ENCODE peak calls at places on chromosomes 3 and 15, in nine cellular contexts. P, Q, C, M, K, B, F, S and J are unnamed samples.

GRCh38 chr3:124625084-124625483 is 105.2 kb upstream of the UMPS start:
- DNase-seq in P (no peak), Q (no peak), C (no peak), M (no peak), K (no peak), B (no peak), F (no peak), S (no peak), J (no peak)

GRCh38 chr3:186772886-186773417 is 10.4 kb upstream of the EIF4A2 start:
- DNase-seq in P (peak; percentile 79), Q (peak; percentile 85), C (peak; percentile 78), M (no peak), K (no peak), B (peak; percentile 84), F (peak; percentile 88), S (no peak), J (peak; percentile 89)

GRCh38 chr3:109413049-109413448 is 75.7 kb upstream of the DPPA4 start:
- DNase-seq in P (no peak), Q (no peak), C (no peak), M (no peak), K (no peak), B (no peak), F (no peak), S (no peak), J (no peak)

GRCh38 chr15:78727561-78727960 is 83.7 kb downstream of the ADAMTS7 start:
- DNase-seq in P (no peak), Q (no peak), C (no peak), M (no peak), K (no peak), B (no peak), F (no peak), S (no peak), J (no peak)

GRCh38 chr3:24689353-24689752 is 194.7 kb upstream of the THRB start:
- DNase-seq in P (no peak), Q (no peak), C (no peak), M (no peak), K (no peak), B (no peak), F (no peak), S (no peak), J (no peak)

GRCh38 chr3:4835616-4836043 is 143.6 kb upstream of the BHLHE40 start:
- DNase-seq in P (no peak), Q (no peak), C (no peak), M (no peak), K (no peak), B (no peak), F (no peak), S (no peak), J (no peak)

GRCh38 chr3:54087581-54088410 is 34.6 kb upstream of the CACNA2D3 start:
- DNase-seq in P (no peak), Q (no peak), C (no peak), M (peak; percentile 9), K (no peak), B (no peak), F (peak; percentile 50), S (no peak), J (no peak)

GRCh38 chr3:63644212-63644777 is 8.2 kb upstream of the SNTN start:
- DNase-seq in P (no peak), Q (no peak), C (no peak), M (no peak), K (no peak), B (no peak), F (no peak), S (no peak), J (no peak)

GRCh38 chr3:158789592-158789991 is 12.3 kb upstream of the MFSD1 start:
- DNase-seq in P (peak; percentile 29), Q (no peak), C (no peak), M (no peak), K (no peak), B (no peak), F (no peak), S (peak; percentile 45), J (no peak)

GRCh38 chr3:30342319-30343060 is 263.9 kb upstream of the TGFBR2 start:
- DNase-seq in P (no peak), Q (no peak), C (peak; percentile 81), M (no peak), K (peak; percentile 86), B (no peak), F (no peak), S (peak; percentile 63), J (no peak)

GRCh38 chr3:120160050-120160449 is 65.8 kb upstream of the GSK3B start:
- DNase-seq in P (peak; percentile 20), Q (no peak), C (peak; percentile 87), M (no peak), K (peak; percentile 75), B (no peak), F (peak; percentile 78), S (peak; percentile 76), J (no peak)

GRCh38 chr15:40287968-40288367 is 5.1 kb upstream of the ANKRD63 start:
- DNase-seq in P (no peak), Q (no peak), C (no peak), M (no peak), K (no peak), B (no peak), F (no peak), S (no peak), J (no peak)

GRCh38 chr3:10977864-10978510 is 14.6 kb upstream of the SLC6A1 start:
- DNase-seq in P (no peak), Q (no peak), C (no peak), M (no peak), K (no peak), B (no peak), F (no peak), S (no peak), J (no peak)

GRCh38 chr3:188270423-188270972 is 116.5 kb downstream of the LPP start:
- DNase-seq in P (no peak), Q (no peak), C (no peak), M (peak; percentile 84), K (peak; percentile 63), B (no peak), F (no peak), S (peak; percentile 80), J (no peak)

GRCh38 chr3:100463002-100463401 is 29.4 kb upstream of the TMEM45A start:
- DNase-seq in P (no peak), Q (no peak), C (no peak), M (peak; percentile 70), K (peak; percentile 54), B (peak; percentile 65), F (no peak), S (peak; percentile 50), J (no peak)

GRCh38 chr3:172051957-172052354 is 12.6 kb downstream of the FNDC3B start:
- DNase-seq in P (no peak), Q (no peak), C (no peak), M (no peak), K (no peak), B (no peak), F (no peak), S (no peak), J (no peak)

GRCh38 chr15:63764124-63764827 is 69.5 kb downstream of the HERC1 start:
- DNase-seq in P (no peak), Q (no peak), C (no peak), M (no peak), K (no peak), B (no peak), F (no peak), S (no peak), J (no peak)

GRCh38 chr15:81331600-81331999 is 7.7 kb upstream of the STARD5 start:
- DNase-seq in P (no peak), Q (no peak), C (no peak), M (no peak), K (no peak), B (no peak), F (no peak), S (no peak), J (no peak)

GRCh38 chr15:87477759-87478687 is 778.5 kb downstream of the NTRK3 start:
- DNase-seq in P (no peak), Q (no peak), C (peak; percentile 64), M (peak; percentile 19), K (peak; percentile 72), B (no peak), F (no peak), S (peak; percentile 13), J (no peak)
- TF ChIP-seq CTCF in P (no peak), Q (no peak), C (no peak), M (no peak), K (peak; percentile 14), B (no peak), F (no peak), S (no peak), J (no peak)

GRCh38 chr3:51747840-51748239 is 31.2 kb downstream of the IQCF6 start:
- DNase-seq in P (no peak), Q (no peak), C (no peak), M (no peak), K (no peak), B (no peak), F (no peak), S (no peak), J (no peak)
- TF ChIP-seq CTCF in P (no peak), Q (no peak), C (no peak), M (no peak), K (no peak), B (no peak), F (no peak), S (no peak), J (no peak)

GRCh38 chr15:25182098-25182478 is 227.3 kb downstream of the SNRPN start:
- DNase-seq in P (no peak), Q (no peak), C (peak; percentile 35), M (no peak), K (no peak), B (no peak), F (peak; percentile 15), S (no peak), J (peak; percentile 37)

GRCh38 chr15:25181290-25182097 is 226.7 kb downstream of the SNRPN start:
- DNase-seq in P (peak; percentile 3), Q (peak; percentile 24), C (peak; percentile 46), M (no peak), K (no peak), B (no peak), F (peak; percentile 34), S (no peak), J (peak; percentile 35)

GRCh38 chr15:25184356-25185155 is 229.8 kb downstream of the SNRPN start:
- DNase-seq in P (no peak), Q (peak; percentile 28), C (peak; percentile 24), M (no peak), K (no peak), B (no peak), F (peak; percentile 9), S (no peak), J (peak; percentile 45)

GRCh38 chr15:25183581-25184330 is 229.0 kb downstream of the SNRPN start:
- DNase-seq in P (no peak), Q (peak; percentile 10), C (peak; percentile 36), M (no peak), K (no peak), B (no peak), F (peak; percentile 20), S (no peak), J (peak; percentile 41)

GRCh38 chr15:25182736-25183445 is 228.1 kb downstream of the SNRPN start:
- DNase-seq in P (no peak), Q (peak; percentile 30), C (peak; percentile 40), M (no peak), K (no peak), B (no peak), F (peak; percentile 24), S (no peak), J (peak; percentile 12)
- TF ChIP-seq CTCF in P (no peak), Q (no peak), C (no peak), M (no peak), K (no peak), B (no peak), F (no peak), S (no peak), J (no peak)

DNA sequence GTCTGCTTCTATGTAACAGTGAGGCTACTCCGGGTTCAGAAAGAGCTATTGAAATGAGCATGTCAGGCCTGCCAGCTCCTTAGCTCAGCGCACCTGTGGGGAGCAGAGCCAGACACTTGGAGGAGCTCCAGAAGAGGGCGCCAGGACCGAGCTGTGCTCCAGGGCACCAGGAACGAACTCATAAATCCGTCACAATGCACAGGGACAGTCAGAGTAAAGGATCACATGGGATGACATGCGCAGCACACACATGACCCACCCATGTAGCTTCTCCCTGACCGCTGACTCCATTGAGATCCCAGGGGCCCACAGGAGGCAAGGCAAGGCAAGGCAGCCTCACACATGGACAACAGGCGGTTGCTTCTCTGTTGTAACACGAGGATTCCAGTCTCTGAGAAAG is 26.0 kb upstream of the GNB5 start:
- DNase-seq in P (peak; percentile 19), Q (no peak), C (no peak), M (peak; percentile 11), K (no peak), B (peak; percentile 30), F (no peak), S (peak; percentile 25), J (no peak)
- TF ChIP-seq CTCF in P (no peak), Q (peak; percentile 45), C (peak; percentile 9), M (no peak), K (no peak), B (peak; percentile 39), F (no peak), S (no peak), J (no peak)